ENCODE peak calls at places on chromosomes 1 and 21, in four cellular contexts. G is WTC11, L is A549, Y is HepG2. E is an unnamed sample.

GRCh38 chr1:99608058-99608457 is 37.9 kb upstream of the PALMD start:
- DNase-seq in G (no peak), L (no peak), Y (no peak), E (no peak)

GRCh38 chr1:10814312-10814711 is 17.9 kb upstream of the CASZ1 start:
- DNase-seq in G (no peak), L (no peak), Y (no peak), E (no peak)

GRCh38 chr1:19087017-19087736 is 122.9 kb downstream of the UBR4 start:
- DNase-seq in G (no peak), L (peak), Y (peak), E (no peak)

GRCh38 chr1:44808063-44808937 is at the start of gene BTBD19:
- DNase-seq in G (peak), L (peak), Y (peak), E (no peak)

GRCh38 chr1:161193561-161194235 is 5.2 kb downstream of the ADAMTS4 start:
- DNase-seq in G (no peak), L (no peak), Y (no peak), E (no peak)

GRCh38 chr1:184272178-184272866 is 114.5 kb upstream of the C1orf21 start:
- DNase-seq in G (no peak), L (no peak), Y (no peak), E (no peak)

GRCh38 chr1:27574871-27575831 is 28.8 kb downstream of the AHDC1 start:
- DNase-seq in G (peak), L (peak), Y (no peak), E (no peak)

GRCh38 chr1:241396747-241397691 is 40.0 kb upstream of the RGS7 start:
- DNase-seq in G (no peak), L (no peak), Y (no peak), E (no peak)

GRCh38 chr1:109025691-109026090 is 16.2 kb downstream of the WDR47 start:
- DNase-seq in G (no peak), L (no peak), Y (no peak), E (no peak)

GRCh38 chr1:29683472-29683871 is 447.1 kb downstream of the PTPRU start:
- DNase-seq in G (no peak), L (no peak), Y (no peak), E (peak)

GRCh38 chr1:94327001-94327685 is 89.8 kb upstream of the ARHGAP29 start:
- DNase-seq in G (peak), L (no peak), Y (no peak), E (peak)

GRCh38 chr21:42790520-42790919 is 88.8 kb downstream of the WDR4 start:
- DNase-seq in G (no peak), L (no peak), Y (no peak), E (no peak)

GRCh38 chr1:184210822-184211221 is 159.3 kb downstream of the TSEN15 start:
- DNase-seq in G (no peak), L (no peak), Y (no peak), E (no peak)

GRCh38 chr1:202069670-202070069 is 53.0 kb upstream of the GPR37L1 start:
- DNase-seq in G (no peak), L (no peak), Y (peak), E (no peak)

GRCh38 chr1:162305969-162306368 is 70.7 kb downstream of the SPATA46 start:
- DNase-seq in G (no peak), L (peak), Y (peak), E (no peak)

GRCh38 chr1:172536256-172536655 is 3.3 kb downstream of the SUCO start:
- DNase-seq in G (no peak), L (no peak), Y (no peak), E (no peak)

GRCh38 chr1:226046240-226046639 is 16.3 kb upstream of the H3-3A start:
- DNase-seq in G (no peak), L (peak), Y (peak), E (no peak)

GRCh38 chr1:227449051-227449450 is 114.3 kb upstream of the ZNF678 start:
- DNase-seq in G (peak), L (peak), Y (peak), E (peak)

GRCh38 chr1:215007880-215008279 is 74.7 kb upstream of the KCNK2 start:
- DNase-seq in G (no peak), L (no peak), Y (no peak), E (no peak)

GRCh38 chr1:155940993-155941844 is at the start of gene RXFP4:
- DNase-seq in G (no peak), L (peak), Y (peak), E (no peak)

GRCh38 chr1:99598738-99599411 is 47.0 kb upstream of the PALMD start:
- DNase-seq in G (no peak), L (no peak), Y (no peak), E (no peak)

GRCh38 chr1:209567788-209568187 is 15.7 kb upstream of the CAMK1G start:
- DNase-seq in G (no peak), L (no peak), Y (no peak), E (no peak)

GRCh38 chr1:167516404-167517388 is 1.6 kb downstream of the CD247 start:
- DNase-seq in G (no peak), L (no peak), Y (no peak), E (peak)

GRCh38 chr1:184033711-184034167 is 3.8 kb downstream of the COLGALT2 start:
- DNase-seq in G (no peak), L (no peak), Y (no peak), E (no peak)

GRCh38 chr1:232344791-232345399 is 285.0 kb downstream of the SIPA1L2 start:
- DNase-seq in G (no peak), L (no peak), Y (no peak), E (no peak)

GRCh38 chr21:43005635-43006034 is 31.3 kb downstream of the PKNOX1 start:
- DNase-seq in G (no peak), L (no peak), Y (no peak), E (no peak)

GRCh38 chr21:17688912-17689874 is 76.5 kb upstream of the BTG3 start:
- DNase-seq in G (peak), L (peak), Y (peak), E (no peak)

GRCh38 chr1:182301467-182302198 is 90.0 kb downstream of the GLUL start:
- DNase-seq in G (no peak), L (no peak), Y (peak), E (no peak)

GRCh38 chr1:26696645-26697440 is 1.0 kb downstream of the ARID1A start:
- DNase-seq in G (peak), L (no peak), Y (no peak), E (no peak)

GRCh38 chr1:7594714-7595295 is 176.3 kb upstream of the VAMP3 start:
- DNase-seq in G (no peak), L (no peak), Y (no peak), E (no peak)

GRCh38 chr1:200131551-200132125 is 104.1 kb downstream of the NR5A2 start:
- DNase-seq in G (no peak), L (peak), Y (peak), E (no peak)
- TF ChIP-seq JUN in G (no peak), L (peak), Y (no peak), E (no peak)

GRCh38 chr1:104064391-104064790 is 314.7 kb downstream of the AMY1C start:
- DNase-seq in G (no peak), L (no peak), Y (no peak), E (no peak)
- TF ChIP-seq JUN in G (no peak), L (no peak), Y (no peak), E (no peak)

DNA sequence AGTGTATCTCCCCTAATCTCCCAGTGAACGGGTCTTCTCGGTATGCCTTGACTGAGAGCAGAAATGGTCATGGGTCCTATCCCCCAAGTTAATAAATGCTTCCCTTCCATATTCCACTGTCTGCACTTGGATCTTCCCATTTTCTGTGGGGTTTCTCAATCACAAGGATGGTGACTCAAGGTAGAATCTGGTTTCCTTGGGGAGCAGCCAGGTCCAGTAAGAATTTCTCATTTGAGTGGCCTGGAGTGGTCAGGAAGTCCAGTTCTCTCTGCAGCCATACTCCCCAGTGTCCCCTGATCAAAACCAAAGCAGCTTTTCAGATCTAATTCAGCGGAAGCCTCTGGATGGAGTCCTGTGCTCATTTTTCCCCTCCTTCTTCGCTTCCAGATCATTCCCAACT is 14.8 kb upstream of the SLC27A3 start:
- DNase-seq in G (no peak), L (no peak), Y (no peak), E (no peak)
- TF ChIP-seq JUN in G (no peak), L (no peak), Y (no peak), E (no peak)

GRCh38 chr1:180927348-180927747 is 14.7 kb downstream of the KIAA1614 start:
- DNase-seq in G (no peak), L (no peak), Y (peak), E (no peak)

GRCh38 chr1:180927841-180928240 is 15.1 kb downstream of the KIAA1614 start:
- DNase-seq in G (no peak), L (no peak), Y (no peak), E (no peak)

GRCh38 chr1:180924939-180925338 is 12.2 kb downstream of the KIAA1614 start:
- DNase-seq in G (no peak), L (no peak), Y (no peak), E (no peak)

GRCh38 chr1:180925471-180926051 is 12.9 kb downstream of the KIAA1614 start:
- DNase-seq in G (no peak), L (no peak), Y (peak), E (no peak)

GRCh38 chr1:180926164-180926981 is 13.7 kb downstream of the KIAA1614 start:
- DNase-seq in G (no peak), L (no peak), Y (no peak), E (no peak)
- TF ChIP-seq JUN in G (no peak), L (no peak), Y (no peak), E (no peak)